ENCODE peak calls at places on chromosomes 1 and 21, in nine cellular contexts. One of them, this sample, is unnamed.

GRCh38 chr1:91940496-91940895 is 8.7 kb upstream of the BRDT start:
- DNase-seq in HL-60: no peak
- DNase-seq in hippocampal formation: no peak
- DNase-seq in myocyte: no peak
- DNase-seq in NCI-H2107: no peak
- DNase-seq in NCI-H69: no peak
- DNase-seq in KBM-7: no peak
- DNase-seq in endothelial cell: no peak
- DNase-seq in C1 segment of cervical spinal cord: no peak
- DNase-seq in this sample: no peak

GRCh38 chr1:119075614-119076013 is 64.8 kb downstream of the WARS2 start:
- DNase-seq in hippocampal formation: no peak
- DNase-seq in C1 segment of cervical spinal cord: no peak
- DNase-seq in NCI-H69: no peak
- DNase-seq in KBM-7: no peak
- DNase-seq in HL-60: no peak
- DNase-seq in NCI-H2107: no peak
- DNase-seq in endothelial cell: no peak
- DNase-seq in myocyte: peak
- DNase-seq in this sample: no peak

GRCh38 chr21:46346296-46347202 is 22.6 kb downstream of the PCNT start:
- DNase-seq in NCI-H69: no peak
- DNase-seq in NCI-H2107: no peak
- DNase-seq in hippocampal formation: no peak
- DNase-seq in myocyte: no peak
- DNase-seq in HL-60: no peak
- DNase-seq in KBM-7: no peak
- DNase-seq in C1 segment of cervical spinal cord: no peak
- DNase-seq in endothelial cell: no peak
- DNase-seq in this sample: no peak

GRCh38 chr1:44212355-44213221 is 683 bp upstream of the DMAP1 start:
- DNase-seq in HL-60: no peak
- DNase-seq in hippocampal formation: no peak
- DNase-seq in NCI-H69: peak
- DNase-seq in KBM-7: no peak
- DNase-seq in endothelial cell: no peak
- DNase-seq in C1 segment of cervical spinal cord: no peak
- DNase-seq in NCI-H2107: no peak
- DNase-seq in myocyte: no peak
- DNase-seq in this sample: no peak

GRCh38 chr1:202888204-202888506 is 794 bp downstream of the RABIF start:
- DNase-seq in KBM-7: no peak
- DNase-seq in NCI-H69: no peak
- DNase-seq in hippocampal formation: no peak
- DNase-seq in myocyte: peak
- DNase-seq in C1 segment of cervical spinal cord: no peak
- DNase-seq in HL-60: no peak
- DNase-seq in endothelial cell: no peak
- DNase-seq in NCI-H2107: peak
- DNase-seq in this sample: no peak

GRCh38 chr1:33586111-33586510 is 113.7 kb downstream of the ZSCAN20 start:
- DNase-seq in HL-60: no peak
- DNase-seq in NCI-H2107: no peak
- DNase-seq in hippocampal formation: no peak
- DNase-seq in NCI-H69: no peak
- DNase-seq in myocyte: no peak
- DNase-seq in C1 segment of cervical spinal cord: no peak
- DNase-seq in KBM-7: no peak
- DNase-seq in endothelial cell: no peak
- DNase-seq in this sample: no peak

GRCh38 chr1:233972951-233973635 is 68.6 kb downstream of the SLC35F3 start:
- DNase-seq in C1 segment of cervical spinal cord: no peak
- DNase-seq in NCI-H2107: no peak
- DNase-seq in NCI-H69: peak
- DNase-seq in myocyte: no peak
- DNase-seq in HL-60: no peak
- DNase-seq in endothelial cell: no peak
- DNase-seq in hippocampal formation: no peak
- DNase-seq in KBM-7: no peak
- DNase-seq in this sample: no peak

GRCh38 chr1:210418863-210419641 is 90.3 kb downstream of the HHAT start:
- DNase-seq in hippocampal formation: no peak
- DNase-seq in NCI-H69: peak
- DNase-seq in endothelial cell: no peak
- DNase-seq in C1 segment of cervical spinal cord: no peak
- DNase-seq in KBM-7: no peak
- DNase-seq in myocyte: peak
- DNase-seq in NCI-H2107: no peak
- DNase-seq in HL-60: no peak
- DNase-seq in this sample: no peak

GRCh38 chr1:148383966-148384365 is 99.1 kb downstream of the PPIAL4G start:
- DNase-seq in NCI-H69: no peak
- DNase-seq in HL-60: no peak
- DNase-seq in hippocampal formation: no peak
- DNase-seq in myocyte: no peak
- DNase-seq in endothelial cell: no peak
- DNase-seq in KBM-7: no peak
- DNase-seq in NCI-H2107: no peak
- DNase-seq in C1 segment of cervical spinal cord: no peak
- DNase-seq in this sample: no peak

GRCh38 chr21:26840912-26841311 is 4.3 kb downstream of the ADAMTS1 start:
- DNase-seq in KBM-7: no peak
- DNase-seq in NCI-H2107: no peak
- DNase-seq in C1 segment of cervical spinal cord: no peak
- DNase-seq in endothelial cell: no peak
- DNase-seq in HL-60: no peak
- DNase-seq in myocyte: peak
- DNase-seq in NCI-H69: peak
- DNase-seq in hippocampal formation: no peak
- DNase-seq in this sample: no peak

GRCh38 chr1:143699115-143699514 is 272.7 kb downstream of the FAM72C start:
- DNase-seq in endothelial cell: no peak
- DNase-seq in HL-60: peak
- DNase-seq in NCI-H69: no peak
- DNase-seq in NCI-H2107: no peak
- DNase-seq in myocyte: no peak
- DNase-seq in C1 segment of cervical spinal cord: no peak
- DNase-seq in KBM-7: peak
- DNase-seq in hippocampal formation: no peak
- DNase-seq in this sample: no peak

GRCh38 chr1:232426801-232427200 is 203.1 kb downstream of the SIPA1L2 start:
- DNase-seq in HL-60: no peak
- DNase-seq in KBM-7: no peak
- DNase-seq in myocyte: no peak
- DNase-seq in C1 segment of cervical spinal cord: no peak
- DNase-seq in NCI-H69: no peak
- DNase-seq in endothelial cell: no peak
- DNase-seq in hippocampal formation: no peak
- DNase-seq in NCI-H2107: no peak
- DNase-seq in this sample: no peak

GRCh38 chr1:180181048-180181447 is 26.4 kb downstream of the QSOX1 start:
- DNase-seq in NCI-H69: peak
- DNase-seq in KBM-7: peak
- DNase-seq in NCI-H2107: no peak
- DNase-seq in HL-60: no peak
- DNase-seq in hippocampal formation: no peak
- DNase-seq in endothelial cell: peak
- DNase-seq in C1 segment of cervical spinal cord: no peak
- DNase-seq in myocyte: peak
- DNase-seq in this sample: no peak

GRCh38 chr1:111204923-111205723 is 4.7 kb upstream of the DENND2D start:
- DNase-seq in endothelial cell: no peak
- DNase-seq in HL-60: no peak
- DNase-seq in myocyte: no peak
- DNase-seq in hippocampal formation: no peak
- DNase-seq in KBM-7: no peak
- DNase-seq in NCI-H2107: no peak
- DNase-seq in C1 segment of cervical spinal cord: no peak
- DNase-seq in NCI-H69: no peak
- DNase-seq in this sample: no peak

GRCh38 chr1:54287176-54287650 is 87.2 kb downstream of the MRPL37 start:
- DNase-seq in myocyte: peak
- DNase-seq in HL-60: no peak
- DNase-seq in hippocampal formation: no peak
- DNase-seq in NCI-H2107: peak
- DNase-seq in endothelial cell: no peak
- DNase-seq in C1 segment of cervical spinal cord: no peak
- DNase-seq in KBM-7: peak
- DNase-seq in NCI-H69: peak
- DNase-seq in this sample: peak

GRCh38 chr1:99548924-99549605 is 96.8 kb upstream of the PALMD start:
- DNase-seq in endothelial cell: no peak
- DNase-seq in HL-60: no peak
- DNase-seq in KBM-7: no peak
- DNase-seq in C1 segment of cervical spinal cord: no peak
- DNase-seq in myocyte: peak
- DNase-seq in NCI-H69: peak
- DNase-seq in NCI-H2107: no peak
- DNase-seq in hippocampal formation: no peak
- DNase-seq in this sample: no peak

GRCh38 chr21:33254766-33255165 is 11.4 kb upstream of the IL10RB start:
- DNase-seq in endothelial cell: no peak
- DNase-seq in hippocampal formation: no peak
- DNase-seq in myocyte: no peak
- DNase-seq in NCI-H2107: no peak
- DNase-seq in NCI-H69: no peak
- DNase-seq in HL-60: no peak
- DNase-seq in C1 segment of cervical spinal cord: no peak
- DNase-seq in KBM-7: no peak
- DNase-seq in this sample: no peak

GRCh38 chr1:53148123-53148522 is 5.7 kb upstream of the SLC1A7 start:
- DNase-seq in KBM-7: no peak
- DNase-seq in endothelial cell: no peak
- DNase-seq in hippocampal formation: no peak
- DNase-seq in NCI-H69: no peak
- DNase-seq in HL-60: no peak
- DNase-seq in myocyte: no peak
- DNase-seq in NCI-H2107: no peak
- DNase-seq in C1 segment of cervical spinal cord: no peak
- DNase-seq in this sample: no peak

GRCh38 chr1:87358219-87358618 is 29.5 kb downstream of the LMO4 start:
- DNase-seq in NCI-H2107: no peak
- DNase-seq in HL-60: no peak
- DNase-seq in C1 segment of cervical spinal cord: no peak
- DNase-seq in hippocampal formation: no peak
- DNase-seq in KBM-7: no peak
- DNase-seq in NCI-H69: no peak
- DNase-seq in myocyte: peak
- DNase-seq in endothelial cell: no peak
- DNase-seq in this sample: no peak

GRCh38 chr1:229572286-229572685 is 13.8 kb upstream of the ABCB10 start:
- DNase-seq in NCI-H69: peak
- DNase-seq in C1 segment of cervical spinal cord: no peak
- DNase-seq in hippocampal formation: no peak
- DNase-seq in myocyte: no peak
- DNase-seq in NCI-H2107: peak
- DNase-seq in endothelial cell: no peak
- DNase-seq in KBM-7: peak
- DNase-seq in HL-60: no peak
- DNase-seq in this sample: no peak

GRCh38 chr1:241167121-241167619 is 189.8 kb downstream of the RGS7 start:
- DNase-seq in C1 segment of cervical spinal cord: no peak
- DNase-seq in KBM-7: no peak
- DNase-seq in NCI-H69: peak
- DNase-seq in endothelial cell: no peak
- DNase-seq in HL-60: no peak
- DNase-seq in myocyte: no peak
- DNase-seq in NCI-H2107: peak
- DNase-seq in hippocampal formation: no peak
- DNase-seq in this sample: no peak

GRCh38 chr1:16324456-16324890 is 27.8 kb downstream of the FBXO42 start:
- DNase-seq in myocyte: peak
- DNase-seq in hippocampal formation: no peak
- DNase-seq in HL-60: no peak
- DNase-seq in NCI-H2107: no peak
- DNase-seq in C1 segment of cervical spinal cord: no peak
- DNase-seq in KBM-7: no peak
- DNase-seq in endothelial cell: no peak
- DNase-seq in NCI-H69: peak
- DNase-seq in this sample: peak

GRCh38 chr1:155263067-155263466 is 907 bp upstream of the SCAMP3 start:
- DNase-seq in myocyte: no peak
- DNase-seq in endothelial cell: no peak
- DNase-seq in NCI-H69: no peak
- DNase-seq in hippocampal formation: no peak
- DNase-seq in KBM-7: no peak
- DNase-seq in C1 segment of cervical spinal cord: no peak
- DNase-seq in HL-60: no peak
- DNase-seq in NCI-H2107: no peak
- DNase-seq in this sample: no peak

GRCh38 chr1:90351019-90351418 is 356.1 kb downstream of the ZNF326 start:
- DNase-seq in endothelial cell: no peak
- DNase-seq in hippocampal formation: no peak
- DNase-seq in C1 segment of cervical spinal cord: no peak
- DNase-seq in NCI-H2107: no peak
- DNase-seq in NCI-H69: no peak
- DNase-seq in myocyte: no peak
- DNase-seq in HL-60: no peak
- DNase-seq in KBM-7: no peak
- DNase-seq in this sample: no peak

This sample was measured in occipital lobe.